ENCODE peak calls at places on chromosomes 1 and 21, in ten cellular contexts. R is dorsolateral prefrontal cortex; Q is effector memory CD4-positive, alpha-beta T cell; S is NCI-H1048; F is left ventricle myocardium inferior; D is ureter; W is NCI-H1694 treated with DMSO at 0.1 percent for 48 hours; A is T47D; B is sciatic nerve; Y is psoas muscle. Z is an unnamed sample.

GRCh38 chr1:30548294-30548693 is 175.1 kb downstream of the MATN1 start:
- DNase-seq in B (no peak), Y (no peak), W (no peak), S (no peak), Q (no peak), R (no peak), F (no peak), A (no peak), D (no peak), Z (no peak)

GRCh38 chr1:20167126-20167525 is 18.8 kb upstream of the UBXN10 start:
- DNase-seq in F (no peak), D (no peak), R (no peak), B (no peak), S (no peak), Q (no peak), Y (no peak), A (no peak), W (no peak), Z (no peak)

GRCh38 chr21:32062591-32063227 is 189.9 kb downstream of the HUNK start:
- DNase-seq in F (no peak), R (no peak), B (no peak), D (no peak), A (peak), S (no peak), Q (no peak), Y (no peak), W (no peak), Z (no peak)

GRCh38 chr1:192070213-192070612 is 88.0 kb upstream of the RGS18 start:
- DNase-seq in A (no peak), R (no peak), W (no peak), F (no peak), S (no peak), Y (no peak), B (no peak), D (no peak), Q (no peak), Z (no peak)

GRCh38 chr1:147811751-147812150 is 51.3 kb upstream of the GJA5 start:
- DNase-seq in F (no peak), R (no peak), S (no peak), Q (no peak), Y (no peak), D (no peak), A (no peak), W (no peak), B (no peak), Z (no peak)

GRCh38 chr1:210250998-210251679 is 18.5 kb downstream of the SERTAD4 start:
- DNase-seq in A (peak), B (peak), D (no peak), R (peak), Q (no peak), F (peak), Y (no peak), S (peak), W (peak), Z (no peak)

GRCh38 chr1:109812691-109813393 is 49.1 kb upstream of the EPS8L3 start:
- DNase-seq in S (no peak), A (no peak), R (no peak), W (no peak), B (no peak), F (no peak), D (no peak), Y (no peak), Q (no peak), Z (no peak)

GRCh38 chr21:26732442-26733221 is 112.6 kb downstream of the ADAMTS1 start:
- DNase-seq in Y (peak), W (no peak), B (peak), R (peak), D (peak), S (no peak), Q (no peak), A (peak), F (no peak), Z (no peak)

GRCh38 chr1:93631626-93632365 is 49.8 kb downstream of the BCAR3 start:
- DNase-seq in R (no peak), W (no peak), A (peak), Q (no peak), S (no peak), F (no peak), B (no peak), D (no peak), Y (no peak), Z (no peak)

GRCh38 chr1:117142200-117142599 is 20.7 kb upstream of the TRIM45 start:
- DNase-seq in F (no peak), W (no peak), B (no peak), S (no peak), Q (no peak), D (no peak), A (no peak), R (no peak), Y (no peak), Z (peak)

GRCh38 chr21:44816761-44817505 is 929 bp downstream of the SUMO3 start:
- DNase-seq in S (no peak), Y (no peak), F (no peak), D (peak), W (no peak), Q (no peak), R (no peak), B (no peak), A (no peak), Z (no peak)

GRCh38 chr1:203776636-203777035 is 11.7 kb downstream of the LAX1 start:
- DNase-seq in S (no peak), F (no peak), B (no peak), R (no peak), A (peak), D (no peak), Q (no peak), Y (no peak), W (no peak), Z (no peak)

GRCh38 chr1:152565115-152565514 is 1.5 kb downstream of the LCE3E start:
- DNase-seq in S (no peak), A (no peak), D (no peak), Q (no peak), W (no peak), B (no peak), Y (no peak), R (no peak), F (no peak), Z (no peak)

GRCh38 chr1:55425310-55425930 is 210.3 kb upstream of the USP24 start:
- DNase-seq in W (no peak), A (no peak), S (no peak), F (no peak), R (no peak), B (no peak), Q (no peak), Y (no peak), D (no peak), Z (no peak)

GRCh38 chr1:201551096-201551495 is 12.2 kb downstream of the NAV1 start:
- DNase-seq in Q (no peak), Y (no peak), R (no peak), S (no peak), D (no peak), W (no peak), A (no peak), F (no peak), B (no peak), Z (no peak)